ENCODE peak calls at places on chromosomes 4 and X, in eight cellular contexts. P is caudate nucleus; I is stimulated activated CD4-positive, alpha-beta T cell treated with anti-CD3 and anti-CD28 coated beads, Interleukin-2, amount 100 ng/mL, for 48 hours; J is GM23338; L is SK-N-SH; H is HT1080; E is aorta; Z is GM03348. N is an unnamed sample.

GRCh38 chr4:184961693-184962092 is 56.6 kb upstream of the HELT start:
- DNase-seq in L (no peak), Z (no peak), E (peak), I (no peak), H (no peak), J (peak), P (no peak), N (no peak)

GRCh38 chr4:87316961-87317360 is 5.7 kb downstream of the HSD17B13 start:
- DNase-seq in H (no peak), Z (no peak), E (no peak), P (no peak), J (no peak), L (no peak), I (no peak), N (no peak)

GRCh38 chr4:184450045-184450444 is 24.3 kb downstream of the IRF2 start:
- DNase-seq in Z (peak), I (no peak), J (no peak), L (no peak), H (peak), P (no peak), E (no peak), N (no peak)

GRCh38 chr4:80161413-80162058 is 35.8 kb upstream of the PRDM8 start:
- DNase-seq in L (no peak), P (no peak), E (no peak), I (no peak), J (no peak), H (no peak), Z (no peak), N (no peak)

GRCh38 chr4:118889313-118889694 is 650 bp downstream of the SYNPO2 start:
- DNase-seq in Z (no peak), H (no peak), I (no peak), J (no peak), L (no peak), P (no peak), E (no peak), N (no peak)

GRCh38 chr4:108738307-108738706 is 24.5 kb downstream of the ETNPPL start:
- DNase-seq in Z (no peak), J (no peak), I (no peak), P (no peak), H (peak), E (no peak), L (no peak), N (no peak)

GRCh38 chrX:50100188-50100587 is 100.6 kb downstream of the AKAP4 start:
- DNase-seq in P (no peak), L (peak), H (peak), E (no peak), I (no peak), J (peak), Z (peak), N (peak)

GRCh38 chr4:110164251-110164650 is 34.2 kb downstream of the ELOVL6 start:
- DNase-seq in L (no peak), I (no peak), P (no peak), H (peak), Z (peak), E (no peak), J (no peak), N (no peak)

GRCh38 chr4:147773261-147774184 is 41.6 kb downstream of the ARHGAP10 start:
- DNase-seq in I (no peak), J (no peak), L (no peak), E (no peak), P (no peak), H (peak), Z (no peak), N (no peak)

GRCh38 chrX:66632473-66632872 is 6.4 kb downstream of the EDA2R start:
- DNase-seq in P (no peak), Z (peak), H (peak), J (no peak), I (no peak), E (no peak), L (no peak), N (no peak)

GRCh38 chr4:8090312-8090711 is 68.3 kb downstream of the ABLIM2 start:
- DNase-seq in Z (no peak), I (no peak), P (no peak), J (no peak), L (no peak), E (no peak), H (peak), N (no peak)

GRCh38 chr4:155809835-155810234 is 51.0 kb downstream of the GUCY1B1 start:
- DNase-seq in I (peak), L (peak), E (no peak), H (peak), P (no peak), J (peak), Z (peak), N (no peak)

GRCh38 chrX:84924624-84925023 is 79.1 kb upstream of the APOOL start:
- DNase-seq in L (no peak), Z (no peak), P (no peak), J (no peak), E (no peak), I (no peak), H (no peak), N (no peak)

GRCh38 chr4:38989487-38989886 is 42.7 kb downstream of the TMEM156 start:
- DNase-seq in J (no peak), E (no peak), H (peak), Z (peak), I (no peak), L (no peak), P (no peak), N (no peak)

GRCh38 chrX:153438522-153438921 is 7.3 kb downstream of the TREX2 start:
- DNase-seq in J (no peak), E (peak), L (no peak), P (no peak), Z (peak), H (peak), I (no peak), N (no peak)

GRCh38 chr4:182062936-182063335 is 180.3 kb upstream of the TENM3 start:
- DNase-seq in J (no peak), E (no peak), H (peak), P (no peak), I (no peak), Z (peak), L (no peak), N (no peak)

GRCh38 chr4:110119880-110120279 is 78.5 kb downstream of the ELOVL6 start:
- DNase-seq in L (no peak), I (no peak), Z (peak), P (no peak), J (no peak), E (no peak), H (peak), N (no peak)

GRCh38 chrX:13791559-13791958 is 25.3 kb downstream of the GPM6B start:
- DNase-seq in H (no peak), E (no peak), Z (no peak), I (no peak), J (no peak), L (no peak), P (peak), N (peak)

GRCh38 chr4:87559090-87559837 is 30.1 kb upstream of the SPARCL1 start:
- DNase-seq in E (no peak), P (no peak), J (peak), I (peak), H (no peak), Z (no peak), L (peak), N (no peak)

GRCh38 chr4:54363037-54363436 is 133.9 kb downstream of the PDGFRA start:
- DNase-seq in J (no peak), H (no peak), Z (no peak), P (no peak), L (peak), E (no peak), I (no peak), N (no peak)

GRCh38 chrX:151901821-151902220 is 10.9 kb upstream of the MAGEA4 start:
- DNase-seq in E (no peak), L (no peak), Z (no peak), P (no peak), J (no peak), I (no peak), H (no peak), N (no peak)

GRCh38 chr4:159776915-159777314 is 674.0 kb downstream of the RAPGEF2 start:
- DNase-seq in E (no peak), J (no peak), P (no peak), I (no peak), Z (no peak), H (no peak), L (no peak), N (no peak)

N was measured in hippocampal formation.